ENCODE peak calls at places on chromosome 3, in ten cellular contexts. X is body of pancreas; M is HFF-Myc; S is OCI-LY7; B is fibroblast of the aortic adventitia; Q is endothelial cell; Z is breast epithelium; R is neural crest cell; Y is CD4-positive, alpha-beta T cell; D is bronchial epithelial cell. F is an unnamed sample.
A peak's percentile ranks its signal among the peaks of the same experiment; 100 is the strongest.

GRCh38 chr3:123733805-123734526 is 149.1 kb upstream of the HACD2 start:
- DNase-seq in X (no peak), M (peak; percentile 73), S (no peak), B (peak; percentile 75), Q (no peak), Z (no peak), R (no peak), Y (no peak), D (peak; percentile 94), F (no peak)

GRCh38 chr3:158520433-158520832 is 50.6 kb upstream of the MLF1 start:
- DNase-seq in X (no peak), M (no peak), S (no peak), B (no peak), Q (no peak), Z (no peak), R (no peak), Y (no peak), D (no peak), F (no peak)

GRCh38 chr3:67083277-67083676 is 85.2 kb downstream of the KBTBD8 start:
- DNase-seq in X (no peak), M (peak; percentile 43), S (peak; percentile 76), B (peak; percentile 14), Q (no peak), Z (no peak), R (no peak), Y (peak; percentile 7), D (peak; percentile 64), F (no peak)

GRCh38 chr3:181213347-181213746 is 223.8 kb upstream of the DNAJC19 start:
- DNase-seq in X (no peak), M (no peak), S (no peak), B (no peak), Q (no peak), Z (no peak), R (no peak), Y (no peak), D (no peak), F (no peak)

GRCh38 chr3:24562874-24563273 is 68.2 kb upstream of the THRB start:
- DNase-seq in X (no peak), M (no peak), S (no peak), B (no peak), Q (no peak), Z (no peak), R (no peak), Y (no peak), D (peak; percentile 49), F (no peak)

GRCh38 chr3:53109190-53109589 is 21.0 kb downstream of the RFT1 start:
- DNase-seq in X (no peak), M (peak; percentile 56), S (no peak), B (peak; percentile 63), Q (no peak), Z (no peak), R (no peak), Y (no peak), D (peak; percentile 97), F (no peak)

GRCh38 chr3:170079466-170080165 is 41.8 kb downstream of the GPR160 start:
- DNase-seq in X (no peak), M (no peak), S (no peak), B (peak; percentile 12), Q (no peak), Z (no peak), R (no peak), Y (no peak), D (no peak), F (no peak)

GRCh38 chr3:187295635-187296034 is 4.1 kb upstream of the MASP1 start:
- DNase-seq in X (no peak), M (no peak), S (no peak), B (no peak), Q (no peak), Z (no peak), R (no peak), Y (no peak), D (no peak), F (no peak)

GRCh38 chr3:17038141-17038540 is 153.4 kb downstream of the PLCL2 start:
- DNase-seq in X (no peak), M (no peak), S (no peak), B (no peak), Q (no peak), Z (no peak), R (no peak), Y (no peak), D (no peak), F (no peak)

GRCh38 chr3:36393563-36393962 is 13.3 kb downstream of the STAC start:
- DNase-seq in X (no peak), M (no peak), S (no peak), B (peak; percentile 16), Q (no peak), Z (no peak), R (no peak), Y (no peak), D (no peak), F (no peak)

GRCh38 chr3:13896473-13897154 is 16.7 kb upstream of the WNT7A start:
- DNase-seq in X (peak; percentile 77), M (peak; percentile 50), S (peak; percentile 68), B (peak; percentile 74), Q (peak; percentile 59), Z (no peak), R (peak; percentile 54), Y (peak; percentile 41), D (peak; percentile 71), F (no peak)

GRCh38 chr3:22288756-22289155 is 537.7 kb upstream of the ZNF385D start:
- DNase-seq in X (no peak), M (no peak), S (no peak), B (no peak), Q (no peak), Z (no peak), R (no peak), Y (no peak), D (no peak), F (no peak)

GRCh38 chr3:126104028-126104635 is 20.2 kb upstream of the SLC41A3 start:
- DNase-seq in X (no peak), M (no peak), S (no peak), B (no peak), Q (no peak), Z (no peak), R (no peak), Y (no peak), D (no peak), F (peak; percentile 39)

GRCh38 chr3:126104742-126105605 is 21.1 kb upstream of the SLC41A3 start:
- DNase-seq in X (no peak), M (no peak), S (no peak), B (no peak), Q (no peak), Z (peak; percentile 40), R (no peak), Y (no peak), D (no peak), F (peak; percentile 38)

GRCh38 chr3:126102011-126102410 is 18.1 kb upstream of the SLC41A3 start:
- DNase-seq in X (no peak), M (no peak), S (no peak), B (no peak), Q (no peak), Z (peak; percentile 43), R (no peak), Y (no peak), D (no peak), F (no peak)

GRCh38 chr3:126102530-126102951 is 18.6 kb upstream of the SLC41A3 start:
- DNase-seq in X (no peak), M (no peak), S (no peak), B (peak; percentile 85), Q (no peak), Z (no peak), R (no peak), Y (no peak), D (no peak), F (no peak)

DNA sequence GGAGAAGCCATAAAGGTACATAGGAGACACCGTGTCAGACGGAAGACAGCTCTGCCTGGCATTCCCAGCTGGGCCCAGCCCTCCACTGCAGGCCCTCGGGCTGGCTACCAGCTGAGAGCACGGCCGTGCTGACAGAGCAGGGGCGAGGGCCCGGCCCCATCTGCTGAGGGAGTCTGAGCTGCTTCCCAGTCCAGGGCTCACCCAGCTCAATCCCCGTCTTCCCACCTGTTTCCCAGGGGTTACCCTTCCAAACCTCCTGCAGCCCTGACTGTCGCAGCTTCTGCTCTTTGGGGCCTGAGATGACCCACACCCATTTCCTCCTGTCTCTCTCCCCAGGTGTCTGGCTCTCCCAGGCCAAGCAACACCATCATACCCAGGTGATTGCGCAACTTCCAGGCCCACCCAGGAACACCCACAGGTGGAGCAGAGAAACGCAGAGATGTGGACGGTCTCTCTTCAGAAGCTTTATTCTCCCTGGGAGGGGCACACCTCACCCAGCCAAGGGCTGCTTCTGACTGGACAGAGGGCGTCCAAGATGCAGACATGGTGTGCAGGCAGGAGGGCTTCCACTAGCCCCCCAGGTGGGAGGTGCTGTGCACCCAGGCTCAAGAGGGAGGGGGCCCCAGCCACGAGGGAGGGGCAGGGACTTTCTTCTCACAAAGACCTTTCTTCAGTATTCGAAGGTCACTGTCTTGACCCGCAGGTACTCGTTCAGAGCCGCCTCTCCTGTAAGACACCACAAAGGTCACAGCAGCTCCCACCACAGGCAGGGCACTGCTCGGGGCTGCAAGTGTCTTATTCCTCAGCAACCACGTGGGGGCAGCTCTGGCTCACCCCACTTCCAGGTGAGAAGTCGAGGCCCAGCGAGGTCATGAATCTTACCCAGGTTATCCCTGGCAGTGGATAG is 19.4 kb upstream of the SLC41A3 start:
- DNase-seq in X (no peak), M (no peak), S (peak; percentile 22), B (no peak), Q (no peak), Z (no peak), R (no peak), Y (no peak), D (no peak), F (no peak)
- TF ChIP-seq CTCF in X (no peak), M (no peak), S (peak; percentile 49), B (no peak), Q (no peak), Z (no peak), R (peak; percentile 26), Y (no peak), D (peak; percentile 7), F (no peak)

GRCh38 chr3:133464573-133464972 is 64.7 kb downstream of the BFSP2 start:
- DNase-seq in X (no peak), M (no peak), S (peak; percentile 77), B (peak; percentile 64), Q (no peak), Z (no peak), R (no peak), Y (no peak), D (peak; percentile 25), F (no peak)
- TF ChIP-seq CTCF in X (no peak), M (peak; percentile 36), S (peak; percentile 82), B (peak; percentile 57), Q (no peak), Z (no peak), R (peak; percentile 37), Y (no peak), D (peak; percentile 26), F (no peak)

GRCh38 chr3:174596447-174596982 is 262.6 kb upstream of the NAALADL2 start:
- DNase-seq in X (no peak), M (no peak), S (no peak), B (no peak), Q (no peak), Z (no peak), R (no peak), Y (no peak), D (no peak), F (no peak)

GRCh38 chr3:174598885-174599439 is 260.2 kb upstream of the NAALADL2 start:
- DNase-seq in X (no peak), M (no peak), S (no peak), B (no peak), Q (no peak), Z (no peak), R (no peak), Y (no peak), D (no peak), F (no peak)
- TF ChIP-seq CTCF in X (no peak), M (no peak), S (no peak), B (no peak), Q (no peak), Z (no peak), R (no peak), Y (no peak), D (no peak), F (no peak)

GRCh38 chr3:115922681-115923347 is 299.5 kb downstream of the GAP43 start:
- DNase-seq in X (no peak), M (peak; percentile 22), S (no peak), B (peak; percentile 60), Q (peak; percentile 22), Z (no peak), R (peak; percentile 22), Y (no peak), D (peak; percentile 44), F (no peak)
- TF ChIP-seq CTCF in X (no peak), M (peak; percentile 59), S (peak; percentile 60), B (peak; percentile 71), Q (peak; percentile 50), Z (no peak), R (peak; percentile 62), Y (no peak), D (peak; percentile 65), F (no peak)